ENCODE peak calls at places on chromosomes 6 and 20, in six cellular contexts. One of them, this sample, is unnamed.

GRCh38 chr6:53765270-53765669 is 29.5 kb upstream of the LRRC1 start:
- DNase-seq in A549: peak; percentile 2
- DNase-seq in ELR: no peak
- DNase-seq in T-cell: no peak
- DNase-seq in neural crest cell: no peak
- DNase-seq in fibroblast of the conjunctiva: no peak
- DNase-seq in this sample: no peak

GRCh38 chr6:15698474-15698873 is 35.6 kb upstream of the DTNBP1 start:
- DNase-seq in A549: no peak
- DNase-seq in ELR: no peak
- DNase-seq in T-cell: no peak
- DNase-seq in neural crest cell: no peak
- DNase-seq in fibroblast of the conjunctiva: no peak
- DNase-seq in this sample: no peak

GRCh38 chr6:9412951-9413559 is 977.7 kb upstream of the SLC35B3 start:
- DNase-seq in A549: peak; percentile 25
- DNase-seq in ELR: peak; percentile 65
- DNase-seq in T-cell: no peak
- DNase-seq in neural crest cell: no peak
- DNase-seq in fibroblast of the conjunctiva: peak; percentile 2
- DNase-seq in this sample: peak; percentile 33

GRCh38 chr20:57076202-57076651 is 190.2 kb downstream of the BMP7 start:
- DNase-seq in A549: peak; percentile 36
- DNase-seq in ELR: peak; percentile 95
- DNase-seq in T-cell: no peak
- DNase-seq in neural crest cell: no peak
- DNase-seq in fibroblast of the conjunctiva: peak; percentile 24
- DNase-seq in this sample: no peak

GRCh38 chr6:152720964-152721363 is 23.3 kb downstream of the MYCT1 start:
- DNase-seq in A549: no peak
- DNase-seq in ELR: peak; percentile 69
- DNase-seq in T-cell: no peak
- DNase-seq in neural crest cell: no peak
- DNase-seq in fibroblast of the conjunctiva: no peak
- DNase-seq in this sample: no peak

GRCh38 chr6:150528648-150529285 is 70.9 kb upstream of the PLEKHG1 start:
- DNase-seq in A549: no peak
- DNase-seq in ELR: no peak
- DNase-seq in T-cell: no peak
- DNase-seq in neural crest cell: peak; percentile 23
- DNase-seq in fibroblast of the conjunctiva: peak; percentile 6
- DNase-seq in this sample: peak; percentile 22

GRCh38 chr20:48051810-48052491 is 266.7 kb upstream of the SULF2 start:
- DNase-seq in A549: no peak
- DNase-seq in ELR: peak; percentile 29
- DNase-seq in T-cell: no peak
- DNase-seq in neural crest cell: no peak
- DNase-seq in fibroblast of the conjunctiva: peak; percentile 75
- DNase-seq in this sample: no peak

GRCh38 chr20:51412333-51412761 is 130.2 kb downstream of the NFATC2 start:
- DNase-seq in A549: no peak
- DNase-seq in ELR: peak; percentile 41
- DNase-seq in T-cell: no peak
- DNase-seq in neural crest cell: no peak
- DNase-seq in fibroblast of the conjunctiva: peak; percentile 22
- DNase-seq in this sample: peak; percentile 31

GRCh38 chr20:2137552-2138201 is 36.0 kb downstream of the STK35 start:
- DNase-seq in A549: no peak
- DNase-seq in ELR: peak; percentile 96
- DNase-seq in T-cell: no peak
- DNase-seq in neural crest cell: no peak
- DNase-seq in fibroblast of the conjunctiva: no peak
- DNase-seq in this sample: no peak

GRCh38 chr6:169048185-169048584 is 205.5 kb downstream of the THBS2 start:
- DNase-seq in A549: no peak
- DNase-seq in ELR: no peak
- DNase-seq in T-cell: no peak
- DNase-seq in neural crest cell: no peak
- DNase-seq in fibroblast of the conjunctiva: no peak
- DNase-seq in this sample: no peak

GRCh38 chr6:86856937-86857563 is 80.3 kb upstream of the HTR1E start:
- DNase-seq in A549: peak; percentile 25
- DNase-seq in ELR: peak; percentile 54
- DNase-seq in T-cell: no peak
- DNase-seq in neural crest cell: peak; percentile 56
- DNase-seq in fibroblast of the conjunctiva: peak; percentile 1
- DNase-seq in this sample: peak; percentile 64

GRCh38 chr6:158605266-158605878 is 39.2 kb downstream of the DYNLT1 start:
- DNase-seq in A549: peak; percentile 73
- DNase-seq in ELR: peak; percentile 77
- DNase-seq in T-cell: peak; percentile 44
- DNase-seq in neural crest cell: peak; percentile 72
- DNase-seq in fibroblast of the conjunctiva: peak; percentile 73
- DNase-seq in this sample: peak; percentile 77

GRCh38 chr6:155085582-155086253 is 90.6 kb downstream of the TIAM2 start:
- DNase-seq in A549: peak; percentile 59
- DNase-seq in ELR: peak; percentile 21
- DNase-seq in T-cell: no peak
- DNase-seq in neural crest cell: no peak
- DNase-seq in fibroblast of the conjunctiva: no peak
- DNase-seq in this sample: no peak

GRCh38 chr20:51400051-51400926 is 142.2 kb downstream of the NFATC2 start:
- DNase-seq in A549: no peak
- DNase-seq in ELR: peak; percentile 58
- DNase-seq in T-cell: peak; percentile 66
- DNase-seq in neural crest cell: no peak
- DNase-seq in fibroblast of the conjunctiva: no peak
- DNase-seq in this sample: no peak

GRCh38 chr6:5059036-5059896 is 25.9 kb upstream of the PPP1R3G start:
- DNase-seq in A549: no peak
- DNase-seq in ELR: no peak
- DNase-seq in T-cell: no peak
- DNase-seq in neural crest cell: no peak
- DNase-seq in fibroblast of the conjunctiva: no peak
- DNase-seq in this sample: no peak

GRCh38 chr20:58839474-58839874 is 11.2 kb downstream of the GNAS-AS1 start:
- DNase-seq in A549: peak; percentile 70
- DNase-seq in ELR: peak; percentile 56
- DNase-seq in T-cell: no peak
- DNase-seq in neural crest cell: peak; percentile 42
- DNase-seq in fibroblast of the conjunctiva: no peak
- DNase-seq in this sample: peak; percentile 80

GRCh38 chr20:17992224-17992637 is 23.4 kb downstream of the MGME1 start:
- DNase-seq in A549: no peak
- DNase-seq in ELR: peak; percentile 25
- DNase-seq in T-cell: no peak
- DNase-seq in neural crest cell: no peak
- DNase-seq in fibroblast of the conjunctiva: no peak
- DNase-seq in this sample: no peak

This sample was measured in SJCRH30.